ENCODE peak calls at places on chromosome 3, in seven cellular contexts. W, K, U, N, X, S and E are unnamed samples.

GRCh38 chr3:173395412-173396181 is 1.9 kb upstream of the NLGN1 start:
- DNase-seq in W (peak; percentile 90), K (peak; percentile 96), U (peak; percentile 70), N (peak; percentile 89), X (peak; percentile 97), S (peak; percentile 83), E (peak; percentile 89)

GRCh38 chr3:78497692-78498091 is 1270.1 kb downstream of the ROBO1 start:
- DNase-seq in W (no peak), K (no peak), U (no peak), N (no peak), X (peak; percentile 5), S (no peak), E (no peak)

GRCh38 chr3:36381311-36381956 is 1.1 kb downstream of the STAC start:
- DNase-seq in W (no peak), K (no peak), U (no peak), N (no peak), X (peak; percentile 38), S (no peak), E (no peak)

GRCh38 chr3:32176989-32177701 is 61.3 kb upstream of the CMTM8 start:
- DNase-seq in W (peak; percentile 74), K (peak; percentile 18), U (peak; percentile 11), N (peak; percentile 74), X (peak; percentile 54), S (peak; percentile 69), E (no peak)

GRCh38 chr3:71166839-71167238 is 416.7 kb downstream of the FOXP1 start:
- DNase-seq in W (no peak), K (no peak), U (no peak), N (no peak), X (no peak), S (no peak), E (no peak)

GRCh38 chr3:12707425-12707824 is 43.5 kb upstream of the RAF1 start:
- DNase-seq in W (no peak), K (no peak), U (no peak), N (no peak), X (peak; percentile 52), S (peak; percentile 42), E (no peak)

GRCh38 chr3:30357897-30358296 is 248.5 kb upstream of the TGFBR2 start:
- DNase-seq in W (no peak), K (no peak), U (no peak), N (no peak), X (peak; percentile 61), S (no peak), E (no peak)

GRCh38 chr3:12929801-12930200 is 88.4 kb upstream of the RPL32 start:
- DNase-seq in W (no peak), K (no peak), U (no peak), N (no peak), X (no peak), S (no peak), E (no peak)

GRCh38 chr3:33919721-33920120 is 121.3 kb downstream of the PDCD6IP start:
- DNase-seq in W (no peak), K (no peak), U (no peak), N (peak; percentile 87), X (no peak), S (no peak), E (no peak)

GRCh38 chr3:9947025-9947995 is 4.9 kb downstream of the PRRT3 start:
- DNase-seq in W (no peak), K (no peak), U (no peak), N (peak; percentile 87), X (peak; percentile 92), S (peak; percentile 79), E (peak; percentile 89)

GRCh38 chr3:28286595-28286994 is 45.2 kb downstream of the CMC1 start:
- DNase-seq in W (peak; percentile 63), K (no peak), U (no peak), N (peak; percentile 58), X (peak; percentile 68), S (peak; percentile 72), E (no peak)

GRCh38 chr3:61872077-61872706 is 310.8 kb downstream of the PTPRG start:
- DNase-seq in W (no peak), K (no peak), U (no peak), N (no peak), X (no peak), S (peak; percentile 37), E (no peak)

GRCh38 chr3:66442254-66443249 is 58.3 kb downstream of the LRIG1 start:
- DNase-seq in W (no peak), K (no peak), U (peak; percentile 51), N (peak; percentile 65), X (peak; percentile 86), S (peak; percentile 82), E (no peak)